ENCODE peak calls at places on chromosomes 16 and 17, in nine cellular contexts. C is activated T-cell treated with anti-CD3 and anti-CD28 coated beads for 24 hours; O is ovary; Z is activated CD8-positive, alpha-beta memory T cell treated with anti-CD3 and anti-CD28 coated beads for 24 hours; W is NCI-H1092 treated with DMSO at 0.1 percent for 48 hours; F is lung microvascular endothelial cell; J is esophagus muscularis mucosa; Q is sigmoid colon; D is fibroblast of lung. A is an unnamed sample.

GRCh38 chr16:54136276-54136625 is 150.3 kb downstream of the IRX3 start:
- DNase-seq in C (no peak), O (no peak), Z (no peak), W (no peak), F (peak; percentile 68), J (no peak), Q (no peak), D (peak; percentile 67), A (peak; percentile 47)

GRCh38 chr17:10699861-10700260 is 2.5 kb downstream of the ADPRM start:
- DNase-seq in C (no peak), O (no peak), Z (no peak), W (no peak), F (peak; percentile 27), J (no peak), Q (no peak), D (no peak), A (no peak)

GRCh38 chr17:83055911-83056582 is 23.4 kb upstream of the METRNL start:
- DNase-seq in C (no peak), O (no peak), Z (no peak), W (no peak), F (peak; percentile 74), J (no peak), Q (peak; percentile 29), D (peak; percentile 92), A (peak; percentile 26)

GRCh38 chr17:5919104-5919503 is 151.1 kb upstream of the WSCD1 start:
- DNase-seq in C (no peak), O (no peak), Z (no peak), W (no peak), F (no peak), J (no peak), Q (no peak), D (no peak), A (no peak)

GRCh38 chr16:30185141-30185682 is 1.8 kb downstream of the CORO1A start:
- DNase-seq in C (peak; percentile 14), O (no peak), Z (no peak), W (no peak), F (no peak), J (no peak), Q (peak; percentile 66), D (no peak), A (no peak)

GRCh38 chr17:16991349-16992009 is 19.6 kb upstream of the TNFRSF13B start:
- DNase-seq in C (peak; percentile 53), O (peak; percentile 39), Z (peak; percentile 91), W (peak; percentile 13), F (peak; percentile 75), J (no peak), Q (peak; percentile 85), D (peak; percentile 63), A (no peak)

GRCh38 chr16:52434224-52434623 is 112.7 kb downstream of the TOX3 start:
- DNase-seq in C (no peak), O (no peak), Z (no peak), W (no peak), F (no peak), J (no peak), Q (no peak), D (no peak), A (no peak)

GRCh38 chr16:86824751-86825310 is 246.5 kb downstream of the FOXL1 start:
- DNase-seq in C (no peak), O (no peak), Z (no peak), W (no peak), F (peak; percentile 54), J (no peak), Q (peak; percentile 46), D (peak; percentile 70), A (peak; percentile 18)

GRCh38 chr16:7513429-7513828 is 180.8 kb downstream of the RBFOX1 start:
- DNase-seq in C (no peak), O (no peak), Z (no peak), W (no peak), F (no peak), J (no peak), Q (no peak), D (no peak), A (no peak)

GRCh38 chr16:80097098-80097497 is 443.7 kb upstream of the DYNLRB2 start:
- DNase-seq in C (no peak), O (no peak), Z (no peak), W (no peak), F (no peak), J (no peak), Q (no peak), D (no peak), A (no peak)

GRCh38 chr17:73118876-73119485 is 26.5 kb upstream of the SLC39A11 start:
- DNase-seq in C (no peak), O (no peak), Z (no peak), W (peak; percentile 74), F (no peak), J (no peak), Q (no peak), D (no peak), A (no peak)

GRCh38 chr17:31497994-31498826 is 106.7 kb downstream of the RAB11FIP4 start:
- DNase-seq in C (no peak), O (no peak), Z (no peak), W (no peak), F (no peak), J (no peak), Q (no peak), D (no peak), A (no peak)

GRCh38 chr17:41505836-41506767 is 690 bp upstream of the KRT13 start:
- DNase-seq in C (no peak), O (no peak), Z (no peak), W (no peak), F (no peak), J (no peak), Q (no peak), D (no peak), A (no peak)

GRCh38 chr17:2455956-2456355 is 55.1 kb upstream of the MNT start:
- DNase-seq in C (no peak), O (no peak), Z (no peak), W (no peak), F (no peak), J (no peak), Q (no peak), D (no peak), A (no peak)

GRCh38 chr17:66727634-66728570 is 107.0 kb upstream of the CACNG5 start:
- DNase-seq in C (peak; percentile 31), O (peak; percentile 45), Z (peak; percentile 67), W (peak; percentile 86), F (peak; percentile 70), J (no peak), Q (peak; percentile 68), D (peak; percentile 40), A (peak; percentile 51)

GRCh38 chr16:19240494-19240893 is 45.0 kb upstream of the CLEC19A start:
- DNase-seq in C (no peak), O (no peak), Z (no peak), W (no peak), F (no peak), J (no peak), Q (no peak), D (no peak), A (no peak)

GRCh38 chr16:49969356-49970030 is 55.5 kb upstream of the CNEP1R1 start:
- DNase-seq in C (no peak), O (no peak), Z (no peak), W (no peak), F (no peak), J (no peak), Q (no peak), D (peak; percentile 18), A (no peak)

GRCh38 chr17:32852811-32853210 is 24.1 kb downstream of the MYO1D start:
- DNase-seq in C (no peak), O (no peak), Z (no peak), W (no peak), F (no peak), J (no peak), Q (no peak), D (peak; percentile 14), A (no peak)

GRCh38 chr17:73635101-73635767 is 9.0 kb downstream of the SDK2 start:
- DNase-seq in C (no peak), O (no peak), Z (no peak), W (no peak), F (no peak), J (no peak), Q (peak; percentile 40), D (no peak), A (no peak)

A was measured in foreskin keratinocyte.